ENCODE peak calls at places on chromosomes 4 and X, in ten cellular contexts. Q is naive thymus-derived CD8-positive, alpha-beta T cell; C is activated T-cell treated with anti-CD3 and anti-CD28 coated beads for 48 hours; K is lower lobe of right lung; N is AG10803; G is neural crest cell; E is OCI-M1; R is iris pigment epithelial cell; U is fibroblast of mammary gland; Z is heart left ventricle. A is an unnamed sample.

GRCh38 chrX:155888139-155888538 is 7.0 kb downstream of the VAMP7 start:
- DNase-seq in Q (no peak), R (peak), K (no peak), C (no peak), U (peak), N (peak), G (no peak), E (peak), Z (no peak), A (no peak)

GRCh38 chr4:165877291-165877690 is 4.3 kb downstream of the TLL1 start:
- DNase-seq in R (no peak), U (peak), G (no peak), E (no peak), C (no peak), K (no peak), Q (no peak), N (no peak), Z (no peak), A (no peak)

GRCh38 chrX:16786791-16787735 is 797 bp downstream of the TXLNG start:
- DNase-seq in Q (peak), G (no peak), K (peak), E (peak), R (peak), N (no peak), C (peak), U (peak), Z (no peak), A (no peak)

GRCh38 chrX:24870143-24870542 is 145.6 kb downstream of the ARX start:
- DNase-seq in C (no peak), Q (no peak), U (peak), R (peak), E (no peak), N (peak), K (no peak), Z (no peak), G (no peak), A (no peak)

GRCh38 chrX:132181364-132181763 is 37.9 kb downstream of the RAP2C start:
- DNase-seq in E (no peak), U (no peak), Z (peak), G (no peak), C (no peak), Q (no peak), R (no peak), K (no peak), N (no peak), A (no peak)

GRCh38 chr4:7964890-7965662 is 25.4 kb upstream of the AFAP1 start:
- DNase-seq in E (no peak), N (peak), K (no peak), G (no peak), Q (no peak), C (no peak), Z (peak), U (peak), R (peak), A (no peak)

GRCh38 chr4:66991521-66991920 is 553.8 kb downstream of the CENPC start:
- DNase-seq in E (no peak), R (no peak), K (no peak), G (no peak), Z (no peak), C (no peak), U (no peak), N (no peak), Q (no peak), A (no peak)

GRCh38 chr4:47570816-47571215 is 85.7 kb downstream of the ATP10D start:
- DNase-seq in N (no peak), K (no peak), Z (no peak), G (no peak), C (no peak), E (no peak), U (no peak), R (no peak), Q (no peak), A (no peak)

GRCh38 chr4:10639664-10640063 is 44.9 kb downstream of the CLNK start:
- DNase-seq in R (no peak), G (no peak), K (no peak), N (peak), Q (no peak), E (no peak), C (no peak), U (peak), Z (no peak), A (no peak)

GRCh38 chr4:185809517-185810071 is 2.4 kb downstream of the SORBS2 start:
- DNase-seq in N (no peak), E (no peak), U (no peak), G (no peak), K (no peak), R (no peak), C (no peak), Z (no peak), Q (no peak), A (no peak)

GRCh38 chr4:128285085-128286023 is 2.3 kb downstream of the PGRMC2 start:
- DNase-seq in N (peak), C (no peak), K (no peak), E (no peak), G (no peak), R (peak), Z (no peak), U (peak), Q (no peak), A (no peak)

GRCh38 chr4:26141101-26141830 is 179.5 kb upstream of the RBPJ start:
- DNase-seq in G (no peak), E (no peak), N (no peak), C (no peak), Z (no peak), Q (no peak), K (no peak), U (no peak), R (no peak), A (no peak)

GRCh38 chr4:158590219-158590618 is 68.5 kb downstream of the RXFP1 start:
- DNase-seq in R (no peak), Z (no peak), K (no peak), Q (no peak), U (no peak), G (no peak), N (no peak), C (no peak), E (no peak), A (no peak)

GRCh38 chr4:99082192-99082591 is 6.4 kb downstream of the ADH5 start:
- DNase-seq in R (no peak), E (no peak), Q (no peak), C (no peak), Z (no peak), U (no peak), N (no peak), G (no peak), K (no peak), A (no peak)

GRCh38 chr4:37438880-37439279 is 194.3 kb downstream of the NWD2 start:
- DNase-seq in K (no peak), R (no peak), C (no peak), U (peak), Q (no peak), N (no peak), G (no peak), E (no peak), Z (no peak), A (no peak)

GRCh38 chrX:41781500-41781899 is 57.5 kb downstream of the GPR82 start:
- DNase-seq in K (no peak), U (peak), R (peak), C (no peak), Z (no peak), G (no peak), E (peak), N (peak), Q (peak), A (no peak)

GRCh38 chr4:15182600-15183222 is 180.4 kb downstream of the CPEB2 start:
- DNase-seq in U (peak), R (peak), Z (no peak), Q (no peak), N (no peak), G (no peak), K (no peak), C (peak), E (peak), A (no peak)

GRCh38 chr4:106149911-106150310 is 166.1 kb downstream of the TBCK start:
- DNase-seq in G (no peak), K (no peak), Q (no peak), R (no peak), U (no peak), C (no peak), E (no peak), N (no peak), Z (no peak), A (peak)

A was measured in neuronal stem cell.